ENCODE peak calls at places on chromosomes 12 and 14, in four cellular contexts. N, C, M and W are unnamed samples.

GRCh38 chr12:24057920-24058476 is 108.5 kb upstream of the SOX5 start:
- DNase-seq in N (no peak), C (no peak), M (no peak), W (no peak)

GRCh38 chr12:2299207-2299606 is 246.4 kb downstream of the CACNA1C start:
- DNase-seq in N (no peak), C (no peak), M (no peak), W (no peak)

GRCh38 chr12:62744551-62744950 is 190.4 kb downstream of the PPM1H start:
- DNase-seq in N (no peak), C (no peak), M (no peak), W (no peak)

GRCh38 chr12:5716221-5716620 is 228.8 kb downstream of the ANO2 start:
- DNase-seq in N (no peak), C (no peak), M (no peak), W (no peak)

GRCh38 chr14:61535032-61535431 is 160.3 kb upstream of the HIF1A start:
- DNase-seq in N (no peak), C (no peak), M (no peak), W (no peak)

GRCh38 chr14:77276295-77276935 is 5.4 kb upstream of the NGB start:
- DNase-seq in N (no peak), C (no peak), M (no peak), W (no peak)

GRCh38 chr12:116121453-116121871 is 156.0 kb downstream of the MED13L start:
- DNase-seq in N (no peak), C (no peak), M (no peak), W (no peak)

GRCh38 chr12:6914246-6914947 is at the start of gene ENO2:
- DNase-seq in N (peak; percentile 93), C (peak; percentile 85), M (peak; percentile 55), W (peak; percentile 87)

GRCh38 chr12:103626498-103626897 is 39.4 kb downstream of the STAB2 start:
- DNase-seq in N (peak; percentile 65), C (no peak), M (peak; percentile 65), W (peak; percentile 77)

GRCh38 chr14:79369359-79370332 is 841.7 kb downstream of the DIO2 start:
- DNase-seq in N (no peak), C (no peak), M (peak; percentile 90), W (no peak)

GRCh38 chr14:35854696-35855270 is 28.6 kb downstream of the BRMS1L start:
- DNase-seq in N (no peak), C (no peak), M (no peak), W (no peak)

GRCh38 chr14:102200690-102201368 is 61.1 kb downstream of the WDR20 start:
- DNase-seq in N (no peak), C (peak; percentile 22), M (no peak), W (no peak)

GRCh38 chr12:52200086-52200782 is 8.4 kb upstream of the KRT80 start:
- DNase-seq in N (peak; percentile 49), C (no peak), M (no peak), W (no peak)

GRCh38 chr14:89058707-89059106 is 234.3 kb downstream of the TTC8 start:
- DNase-seq in N (no peak), C (no peak), M (no peak), W (no peak)

GRCh38 chr14:68557648-68558047 is 235.2 kb downstream of the ZFP36L1 start:
- DNase-seq in N (no peak), C (no peak), M (no peak), W (no peak)

GRCh38 chr12:109737631-109738030 is 24.0 kb downstream of the FAM222A start:
- DNase-seq in N (peak; percentile 30), C (no peak), M (no peak), W (peak; percentile 18)

GRCh38 chr12:47744005-47744651 is 14.6 kb downstream of the RAPGEF3 start:
- DNase-seq in N (no peak), C (peak; percentile 66), M (peak; percentile 85), W (no peak)

GRCh38 chr14:26687438-26687837 is 89.6 kb upstream of the NOVA1 start:
- DNase-seq in N (no peak), C (no peak), M (no peak), W (no peak)

GRCh38 chr12:30989754-30990153 is 63.2 kb downstream of the TSPAN11 start:
- DNase-seq in N (peak; percentile 81), C (no peak), M (peak; percentile 54), W (peak; percentile 37)

GRCh38 chr12:132703611-132704010 is 7.0 kb upstream of the PGAM5 start:
- DNase-seq in N (no peak), C (no peak), M (no peak), W (no peak)

GRCh38 chr12:130752692-130753230 is 36.7 kb upstream of the RIMBP2 start:
- DNase-seq in N (no peak), C (no peak), M (no peak), W (no peak)

GRCh38 chr14:61517861-61518802 is 177.2 kb upstream of the HIF1A start:
- DNase-seq in N (peak; percentile 59), C (no peak), M (no peak), W (peak; percentile 27)

GRCh38 chr12:84604541-84604940 is 308.1 kb downstream of the SLC6A15 start:
- DNase-seq in N (no peak), C (no peak), M (no peak), W (no peak)

GRCh38 chr14:103788086-103788485 is 59.3 kb downstream of the PPP1R13B start:
- DNase-seq in N (no peak), C (no peak), M (no peak), W (no peak)

GRCh38 chr12:25764409-25764808 is 194.1 kb upstream of the RASSF8 start:
- DNase-seq in N (no peak), C (no peak), M (no peak), W (no peak)

GRCh38 chr14:73758392-73759182 is 44.4 kb upstream of the PNMA1 start:
- DNase-seq in N (peak; percentile 88), C (peak; percentile 63), M (peak; percentile 82), W (peak; percentile 69)

GRCh38 chr14:73759714-73760597 is 45.8 kb upstream of the PNMA1 start:
- DNase-seq in N (peak; percentile 98), C (peak; percentile 95), M (peak; percentile 98), W (peak; percentile 97)

GRCh38 chr14:73759183-73759713 is 45.1 kb upstream of the PNMA1 start:
- DNase-seq in N (peak; percentile 95), C (peak; percentile 59), M (peak; percentile 56), W (peak; percentile 88)

GRCh38 chr14:73757381-73757780 is 43.2 kb upstream of the PNMA1 start:
- DNase-seq in N (no peak), C (no peak), M (no peak), W (no peak)

GRCh38 chr14:73757876-73758391 is 43.8 kb upstream of the PNMA1 start:
- DNase-seq in N (peak; percentile 60), C (no peak), M (no peak), W (no peak)
- H3K4me1 ChIP-seq in N (peaks cover 54% of the 10 kb centered on the region), C (peaks cover 75% of the 10 kb centered on the region), M (peaks cover 70% of the 10 kb centered on the region), W (peaks cover 85% of the 10 kb centered on the region)

GRCh38 chr14:37195327-37195726 is 2.4 kb upstream of the MIPOL1 start:
- DNase-seq in N (no peak), C (no peak), M (peak; percentile 91), W (no peak)

GRCh38 chr14:37197421-37198272 is at the start of gene MIPOL1:
- DNase-seq in N (peak; percentile 95), C (no peak), M (peak; percentile 93), W (peak; percentile 83)

GRCh38 chr14:37198273-37198598 is 499 bp downstream of the MIPOL1 start:
- DNase-seq in N (no peak), C (no peak), M (no peak), W (no peak)

GRCh38 chr14:37198907-37199306 is 1.2 kb downstream of the MIPOL1 start:
- DNase-seq in N (no peak), C (no peak), M (no peak), W (no peak)

GRCh38 chr14:37196604-37197420 is 925 bp upstream of the MIPOL1 start:
- DNase-seq in N (no peak), C (no peak), M (peak; percentile 26), W (no peak)
- H3K4me3 ChIP-seq in N (peak overlapping the region; percentile 61), C (no peak overlapping the region), M (peak overlapping the region; percentile 83), W (peak overlapping the region; percentile 63)

GRCh38 chr12:46244997-46245396 is 23.8 kb downstream of the SLC38A1 start:
- DNase-seq in N (no peak), C (no peak), M (no peak), W (no peak)

GRCh38 chr12:46240436-46240835 is 28.4 kb downstream of the SLC38A1 start:
- DNase-seq in N (no peak), C (no peak), M (no peak), W (no peak)

GRCh38 chr12:46242569-46242968 is 26.3 kb downstream of the SLC38A1 start:
- DNase-seq in N (no peak), C (no peak), M (no peak), W (no peak)

GRCh38 chr12:46246021-46246700 is 22.7 kb downstream of the SLC38A1 start:
- DNase-seq in N (no peak), C (no peak), M (no peak), W (no peak)

DNA sequence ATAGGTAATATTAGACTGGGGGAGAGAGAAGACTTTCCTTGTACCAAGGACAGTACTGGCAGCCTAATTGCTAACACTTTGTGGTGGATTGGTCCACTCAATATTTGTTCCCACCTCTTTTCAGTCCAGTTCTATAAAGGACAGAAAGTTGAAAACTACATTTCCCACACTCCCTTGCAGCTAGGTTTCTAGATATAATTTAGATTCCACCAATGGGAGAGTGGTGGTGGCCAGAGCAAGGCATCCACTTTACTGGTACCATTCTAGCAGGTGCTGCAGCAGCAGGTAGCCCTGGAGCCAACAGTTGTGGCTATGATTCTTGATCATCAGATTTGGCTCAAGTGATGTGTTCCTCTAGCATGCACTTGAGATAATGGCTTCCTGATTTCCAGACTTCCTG is 24.6 kb downstream of the SLC38A1 start:
- DNase-seq in N (no peak), C (no peak), M (no peak), W (no peak)
- H3K4me1 ChIP-seq in N (peaks cover 5% of the 10 kb centered on the region), C (peaks cover 30% of the 10 kb centered on the region), M (no peaks in the 10 kb centered on the region), W (peaks cover 10% of the 10 kb centered on the region)

DNA sequence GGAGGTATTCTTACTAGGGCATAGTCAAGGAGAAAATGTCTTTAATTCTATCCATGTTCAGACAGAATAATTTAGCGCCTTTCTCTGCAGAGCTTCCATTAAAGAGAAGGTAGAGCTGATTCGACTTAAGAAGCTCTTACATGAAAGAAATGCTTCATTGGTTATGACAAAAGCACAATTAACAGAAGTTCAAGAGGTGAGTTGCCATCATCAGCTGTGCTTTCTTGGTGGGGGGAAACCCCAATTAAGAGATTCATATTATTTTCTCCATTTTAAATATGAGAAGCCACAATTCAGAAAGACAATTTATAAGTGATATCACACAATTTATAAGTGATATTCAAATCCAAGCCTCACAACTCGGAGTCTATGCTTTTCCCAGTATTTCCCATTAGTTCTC is 27.8 kb downstream of the RPGRIP1 start:
- DNase-seq in N (no peak), C (no peak), M (no peak), W (no peak)
- H3K4me3 ChIP-seq in N (no peak overlapping the region), C (no peak overlapping the region), M (no peak overlapping the region), W (no peak overlapping the region)

GRCh38 chr12:104742551-104742961 is 215.5 kb downstream of the SLC41A2 start:
- DNase-seq in N (peak; percentile 74), C (no peak), M (no peak), W (peak; percentile 30)

GRCh38 chr12:104741497-104742367 is 216.4 kb downstream of the SLC41A2 start:
- DNase-seq in N (no peak), C (no peak), M (no peak), W (no peak)

GRCh38 chr12:104738841-104739642 is 219.0 kb downstream of the SLC41A2 start:
- DNase-seq in N (no peak), C (no peak), M (no peak), W (no peak)

GRCh38 chr12:104740668-104741067 is 217.4 kb downstream of the SLC41A2 start:
- DNase-seq in N (no peak), C (no peak), M (no peak), W (peak; percentile 34)

GRCh38 chr12:104741072-104741471 is 217.0 kb downstream of the SLC41A2 start:
- DNase-seq in N (no peak), C (no peak), M (no peak), W (no peak)
- H3K4me1 ChIP-seq in N (peaks cover 6% of the 10 kb centered on the region), C (peaks cover 37% of the 10 kb centered on the region), M (no peaks in the 10 kb centered on the region), W (no peaks in the 10 kb centered on the region)

GRCh38 chr12:95204141-95204866 is 13.0 kb downstream of the FGD6 start:
- DNase-seq in N (no peak), C (no peak), M (peak; percentile 97), W (no peak)
- H3K4me3 ChIP-seq in N (no peak overlapping the region), C (no peak overlapping the region), M (peak overlapping the region; percentile 59), W (no peak overlapping the region)